ENCODE peak calls at places on chromosomes 16 and 17, in eight cellular contexts. One of them, this sample, is unnamed. For H3K4me1, the result is how much of the 10 kb centered on the place peaks cover.

GRCh38 chr17:51427259-51428255 is 167.2 kb downstream of the UTP18 start:
- DNase-seq in mammary epithelial cell: no peak
- DNase-seq in transverse colon: no peak
- DNase-seq in stomach: no peak
- DNase-seq in left lung: no peak
- DNase-seq in heart left ventricle: no peak
- DNase-seq in heart right ventricle: no peak
- DNase-seq in cardiac muscle cell: no peak
- DNase-seq in this sample: no peak

GRCh38 chr17:28997811-28998210 is 8.0 kb downstream of the SEZ6 start:
- DNase-seq in stomach: no peak
- DNase-seq in left lung: no peak
- DNase-seq in heart right ventricle: no peak
- DNase-seq in transverse colon: no peak
- DNase-seq in heart left ventricle: no peak
- DNase-seq in mammary epithelial cell: no peak
- DNase-seq in cardiac muscle cell: no peak
- DNase-seq in this sample: no peak

GRCh38 chr17:74150428-74151025 is 53.0 kb upstream of the RPL38 start:
- DNase-seq in transverse colon: no peak
- DNase-seq in left lung: no peak
- DNase-seq in heart left ventricle: peak
- DNase-seq in cardiac muscle cell: no peak
- DNase-seq in heart right ventricle: no peak
- DNase-seq in mammary epithelial cell: no peak
- DNase-seq in stomach: no peak
- DNase-seq in this sample: no peak

GRCh38 chr16:55370762-55371482 is 46.9 kb downstream of the IRX6 start:
- DNase-seq in heart left ventricle: peak
- DNase-seq in left lung: peak
- DNase-seq in transverse colon: peak
- DNase-seq in cardiac muscle cell: peak
- DNase-seq in mammary epithelial cell: peak
- DNase-seq in stomach: peak
- DNase-seq in heart right ventricle: peak
- DNase-seq in this sample: peak

GRCh38 chr16:89324056-89325010 is 106.8 kb downstream of the ZNF778 start:
- DNase-seq in transverse colon: no peak
- DNase-seq in heart right ventricle: no peak
- DNase-seq in stomach: no peak
- DNase-seq in heart left ventricle: no peak
- DNase-seq in left lung: peak
- DNase-seq in cardiac muscle cell: no peak
- DNase-seq in mammary epithelial cell: no peak
- DNase-seq in this sample: peak

GRCh38 chr16:88536510-88536909 is 33.7 kb upstream of the ZC3H18 start:
- DNase-seq in mammary epithelial cell: no peak
- DNase-seq in left lung: no peak
- DNase-seq in heart left ventricle: no peak
- DNase-seq in stomach: no peak
- DNase-seq in transverse colon: no peak
- DNase-seq in heart right ventricle: no peak
- DNase-seq in cardiac muscle cell: no peak
- DNase-seq in this sample: no peak

GRCh38 chr17:17384961-17385360 is 81.8 kb downstream of the NT5M start:
- DNase-seq in cardiac muscle cell: no peak
- DNase-seq in left lung: no peak
- DNase-seq in heart left ventricle: no peak
- DNase-seq in heart right ventricle: no peak
- DNase-seq in mammary epithelial cell: no peak
- DNase-seq in transverse colon: no peak
- DNase-seq in stomach: no peak
- DNase-seq in this sample: no peak

GRCh38 chr16:48576927-48577326 is 33.1 kb downstream of the N4BP1 start:
- DNase-seq in cardiac muscle cell: no peak
- DNase-seq in stomach: no peak
- DNase-seq in heart left ventricle: no peak
- DNase-seq in mammary epithelial cell: peak
- DNase-seq in left lung: no peak
- DNase-seq in transverse colon: no peak
- DNase-seq in heart right ventricle: no peak
- DNase-seq in this sample: no peak

GRCh38 chr17:29588561-29589411 is 662 bp downstream of the GIT1 start:
- DNase-seq in heart right ventricle: peak
- DNase-seq in left lung: no peak
- DNase-seq in heart left ventricle: peak
- DNase-seq in cardiac muscle cell: peak
- DNase-seq in transverse colon: peak
- DNase-seq in stomach: no peak
- DNase-seq in mammary epithelial cell: no peak
- DNase-seq in this sample: peak

GRCh38 chr16:49452568-49452967 is 79.0 kb downstream of the C16orf78 start:
- DNase-seq in transverse colon: no peak
- DNase-seq in heart left ventricle: no peak
- DNase-seq in cardiac muscle cell: no peak
- DNase-seq in heart right ventricle: no peak
- DNase-seq in mammary epithelial cell: no peak
- DNase-seq in stomach: no peak
- DNase-seq in left lung: no peak
- DNase-seq in this sample: no peak

GRCh38 chr16:89358030-89359005 is 132.0 kb downstream of the ANKRD11 start:
- DNase-seq in cardiac muscle cell: no peak
- DNase-seq in heart left ventricle: no peak
- DNase-seq in mammary epithelial cell: no peak
- DNase-seq in heart right ventricle: no peak
- DNase-seq in transverse colon: peak
- DNase-seq in stomach: no peak
- DNase-seq in left lung: no peak
- DNase-seq in this sample: no peak

GRCh38 chr16:878071-878784 is 77.7 kb upstream of the GNG13 start:
- DNase-seq in cardiac muscle cell: no peak
- DNase-seq in stomach: no peak
- DNase-seq in heart right ventricle: no peak
- DNase-seq in left lung: no peak
- DNase-seq in mammary epithelial cell: no peak
- DNase-seq in transverse colon: peak
- DNase-seq in heart left ventricle: no peak
- DNase-seq in this sample: peak

GRCh38 chr16:27449434-27450188 is 47.6 kb downstream of the IL21R start:
- DNase-seq in heart right ventricle: no peak
- DNase-seq in stomach: peak
- DNase-seq in cardiac muscle cell: no peak
- DNase-seq in mammary epithelial cell: no peak
- DNase-seq in transverse colon: peak
- DNase-seq in heart left ventricle: no peak
- DNase-seq in left lung: no peak
- DNase-seq in this sample: no peak

GRCh38 chr16:57720142-57720575 is 15.4 kb upstream of the KATNB1 start:
- DNase-seq in transverse colon: peak
- DNase-seq in heart left ventricle: peak
- DNase-seq in cardiac muscle cell: peak
- DNase-seq in left lung: no peak
- DNase-seq in mammary epithelial cell: peak
- DNase-seq in stomach: peak
- DNase-seq in heart right ventricle: peak
- DNase-seq in this sample: no peak

GRCh38 chr17:78358538-78359215 is 1.2 kb downstream of the SOCS3 start:
- DNase-seq in cardiac muscle cell: peak
- DNase-seq in left lung: no peak
- DNase-seq in stomach: peak
- DNase-seq in heart right ventricle: no peak
- DNase-seq in mammary epithelial cell: peak
- DNase-seq in transverse colon: peak
- DNase-seq in heart left ventricle: no peak
- DNase-seq in this sample: peak

GRCh38 chr16:85142129-85142513 is 29.8 kb upstream of the CIBAR2 start:
- DNase-seq in stomach: no peak
- DNase-seq in mammary epithelial cell: no peak
- DNase-seq in left lung: no peak
- DNase-seq in heart right ventricle: no peak
- DNase-seq in cardiac muscle cell: no peak
- DNase-seq in transverse colon: no peak
- DNase-seq in heart left ventricle: no peak
- DNase-seq in this sample: no peak

GRCh38 chr16:88655733-88656281 is 5.0 kb upstream of the CYBA start:
- DNase-seq in stomach: no peak
- DNase-seq in left lung: no peak
- DNase-seq in cardiac muscle cell: no peak
- DNase-seq in transverse colon: no peak
- DNase-seq in heart right ventricle: no peak
- DNase-seq in heart left ventricle: no peak
- DNase-seq in mammary epithelial cell: no peak
- DNase-seq in this sample: no peak

GRCh38 chr17:55154101-55154500 is 110.7 kb upstream of the HLF start:
- DNase-seq in heart left ventricle: no peak
- DNase-seq in mammary epithelial cell: no peak
- DNase-seq in left lung: no peak
- DNase-seq in heart right ventricle: no peak
- DNase-seq in cardiac muscle cell: no peak
- DNase-seq in stomach: no peak
- DNase-seq in transverse colon: no peak
- DNase-seq in this sample: no peak

GRCh38 chr17:304461-304860 is 48.1 kb downstream of the RPH3AL start:
- DNase-seq in stomach: no peak
- DNase-seq in left lung: no peak
- DNase-seq in heart right ventricle: peak
- DNase-seq in heart left ventricle: no peak
- DNase-seq in mammary epithelial cell: no peak
- DNase-seq in transverse colon: no peak
- DNase-seq in cardiac muscle cell: peak
- DNase-seq in this sample: peak

GRCh38 chr17:11144358-11145233 is 96.4 kb upstream of the SHISA6 start:
- DNase-seq in heart left ventricle: no peak
- DNase-seq in heart right ventricle: peak
- DNase-seq in transverse colon: peak
- DNase-seq in cardiac muscle cell: peak
- DNase-seq in left lung: no peak
- DNase-seq in mammary epithelial cell: peak
- DNase-seq in stomach: peak
- DNase-seq in this sample: no peak

GRCh38 chr16:52976539-52977167 is 76.0 kb downstream of the CHD9NB start:
- DNase-seq in heart right ventricle: peak
- DNase-seq in cardiac muscle cell: peak
- DNase-seq in mammary epithelial cell: peak
- DNase-seq in stomach: no peak
- DNase-seq in heart left ventricle: no peak
- DNase-seq in transverse colon: no peak
- DNase-seq in left lung: no peak
- DNase-seq in this sample: no peak

DNA sequence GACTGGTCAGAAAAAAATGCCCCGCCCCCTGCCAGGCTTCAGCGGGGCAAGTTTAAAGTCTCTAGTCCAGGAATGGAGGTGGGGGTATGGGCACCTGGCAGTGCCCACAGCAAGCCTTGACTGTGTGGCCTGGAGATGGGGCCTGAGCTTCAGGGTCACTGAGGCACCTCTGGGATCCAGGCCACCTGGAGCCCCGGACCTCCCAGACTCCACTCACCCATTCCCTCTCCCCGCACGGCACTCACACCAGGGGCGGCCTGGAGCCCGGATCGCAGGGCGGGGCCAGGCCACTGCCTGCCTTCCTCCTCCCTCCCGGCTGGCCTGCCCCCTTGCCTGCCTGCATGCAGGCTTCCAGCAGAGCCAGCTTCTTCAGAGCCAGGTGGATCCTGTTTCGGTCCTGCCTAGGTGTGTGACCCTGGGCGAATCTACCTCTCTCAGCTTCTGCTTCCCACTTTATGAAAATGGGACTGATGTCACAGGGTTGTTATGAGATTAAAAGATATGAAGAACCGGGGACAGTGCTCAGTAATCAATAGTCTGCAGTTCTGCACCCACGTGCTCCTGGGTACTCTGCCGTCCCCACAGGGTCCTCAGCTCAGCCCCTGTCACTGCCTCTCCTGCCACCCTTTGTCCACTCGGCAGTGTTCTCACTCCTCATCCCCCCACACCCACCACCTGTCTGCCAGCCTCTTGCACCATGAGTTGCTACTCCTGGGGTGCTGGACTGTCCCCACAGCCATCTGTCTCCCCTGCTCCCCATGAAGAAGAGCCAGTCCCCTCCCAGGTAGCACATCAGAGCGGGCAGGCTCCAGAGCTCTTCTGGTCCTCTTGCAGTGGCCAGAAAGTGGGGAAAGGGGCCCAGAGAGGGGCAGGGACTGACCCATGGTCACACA is 1.2 kb upstream of the TCAP start:
- DNase-seq in heart left ventricle: peak
- DNase-seq in mammary epithelial cell: no peak
- DNase-seq in cardiac muscle cell: no peak
- DNase-seq in left lung: no peak
- DNase-seq in transverse colon: peak
- DNase-seq in stomach: peak
- DNase-seq in heart right ventricle: no peak
- DNase-seq in this sample: no peak
- H3K4me1 ChIP-seq in heart left ventricle: under half
- H3K4me1 ChIP-seq in mammary epithelial cell: under half
- H3K4me1 ChIP-seq in cardiac muscle cell: under half
- H3K4me1 ChIP-seq in left lung: under half
- H3K4me1 ChIP-seq in transverse colon: under half
- H3K4me1 ChIP-seq in stomach: half or more
- H3K4me1 ChIP-seq in heart right ventricle: half or more
- H3K4me1 ChIP-seq in this sample: half or more

GRCh38 chr17:81706232-81706611 is 3.1 kb downstream of the MRPL12 start:
- DNase-seq in cardiac muscle cell: no peak
- DNase-seq in heart right ventricle: no peak
- DNase-seq in stomach: no peak
- DNase-seq in heart left ventricle: no peak
- DNase-seq in left lung: no peak
- DNase-seq in transverse colon: no peak
- DNase-seq in mammary epithelial cell: no peak
- DNase-seq in this sample: no peak
- TF ChIP-seq CTCF in cardiac muscle cell: no peak
- TF ChIP-seq CTCF in heart right ventricle: no peak
- TF ChIP-seq CTCF in stomach: no peak
- TF ChIP-seq CTCF in heart left ventricle: no peak
- TF ChIP-seq CTCF in left lung: no peak
- TF ChIP-seq CTCF in transverse colon: no peak
- TF ChIP-seq CTCF in mammary epithelial cell: no peak
- TF ChIP-seq CTCF in this sample: no peak

GRCh38 chr16:10879681-10880589 is 2.9 kb downstream of the CIITA start:
- DNase-seq in heart left ventricle: no peak
- DNase-seq in mammary epithelial cell: no peak
- DNase-seq in heart right ventricle: no peak
- DNase-seq in stomach: no peak
- DNase-seq in cardiac muscle cell: no peak
- DNase-seq in transverse colon: no peak
- DNase-seq in left lung: peak
- DNase-seq in this sample: no peak
- H3K4me1 ChIP-seq in heart left ventricle: under half
- H3K4me1 ChIP-seq in mammary epithelial cell: under half
- H3K4me1 ChIP-seq in heart right ventricle: under half
- H3K4me1 ChIP-seq in stomach: under half
- H3K4me1 ChIP-seq in cardiac muscle cell: under half
- H3K4me1 ChIP-seq in transverse colon: under half
- H3K4me1 ChIP-seq in left lung: under half
- H3K4me1 ChIP-seq in this sample: half or more

DNA sequence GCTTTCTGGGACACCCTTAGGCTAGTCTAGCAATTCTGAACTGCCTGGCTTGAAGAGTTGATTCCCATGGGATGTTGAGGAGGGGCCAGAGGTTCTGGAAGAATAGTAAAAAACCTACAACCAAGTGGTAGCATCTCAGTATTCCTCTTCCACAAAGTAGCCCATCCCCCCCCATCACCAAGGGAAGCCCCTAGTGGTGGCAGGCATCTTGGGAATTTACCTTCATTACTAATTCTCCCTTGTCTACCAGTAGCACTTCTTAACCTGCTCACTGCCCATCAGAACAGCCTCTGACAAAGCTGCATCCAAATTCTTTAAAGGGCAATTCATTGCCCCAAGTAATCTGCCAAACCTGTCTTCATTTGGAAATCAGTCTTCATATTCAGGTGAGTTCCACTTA is 12.8 kb upstream of the RAB11FIP4 start:
- DNase-seq in stomach: no peak
- DNase-seq in mammary epithelial cell: no peak
- DNase-seq in heart left ventricle: no peak
- DNase-seq in transverse colon: no peak
- DNase-seq in cardiac muscle cell: no peak
- DNase-seq in heart right ventricle: no peak
- DNase-seq in left lung: no peak
- DNase-seq in this sample: no peak
- TF ChIP-seq CTCF in stomach: no peak
- TF ChIP-seq CTCF in mammary epithelial cell: no peak
- TF ChIP-seq CTCF in heart left ventricle: no peak
- TF ChIP-seq CTCF in transverse colon: no peak
- TF ChIP-seq CTCF in cardiac muscle cell: no peak
- TF ChIP-seq CTCF in heart right ventricle: no peak
- TF ChIP-seq CTCF in left lung: no peak
- TF ChIP-seq CTCF in this sample: no peak